ENCODE peak calls at places on chromosomes 4 and X, in eight cellular contexts. One of them, this sample, is unnamed.

GRCh38 chrX:270848-271367 is 10.3 kb upstream of the PLCXD1 start:
- DNase-seq in lower lobe of right lung: peak
- DNase-seq in pancreas: no peak
- DNase-seq in colonic mucosa: no peak
- DNase-seq in A549: no peak
- DNase-seq in tibial artery: peak
- DNase-seq in HepG2: no peak
- DNase-seq in A673: no peak
- DNase-seq in this sample: no peak

GRCh38 chr4:66639361-66639760 is 905.9 kb downstream of the CENPC start:
- DNase-seq in HepG2: no peak
- DNase-seq in tibial artery: no peak
- DNase-seq in pancreas: no peak
- DNase-seq in colonic mucosa: no peak
- DNase-seq in A673: peak
- DNase-seq in A549: no peak
- DNase-seq in lower lobe of right lung: no peak
- DNase-seq in this sample: no peak

GRCh38 chrX:73962948-73963347 is 341.0 kb upstream of the ZCCHC13 start:
- DNase-seq in A549: no peak
- DNase-seq in pancreas: no peak
- DNase-seq in colonic mucosa: no peak
- DNase-seq in HepG2: no peak
- DNase-seq in lower lobe of right lung: no peak
- DNase-seq in tibial artery: no peak
- DNase-seq in A673: no peak
- DNase-seq in this sample: no peak

GRCh38 chr4:184810720-184811119 is 15.0 kb downstream of the ACSL1 start:
- DNase-seq in colonic mucosa: no peak
- DNase-seq in tibial artery: no peak
- DNase-seq in pancreas: no peak
- DNase-seq in HepG2: no peak
- DNase-seq in A673: no peak
- DNase-seq in lower lobe of right lung: peak
- DNase-seq in A549: no peak
- DNase-seq in this sample: no peak

GRCh38 chr4:89307446-89308160 is at the start of gene GPRIN3:
- DNase-seq in A549: peak
- DNase-seq in tibial artery: peak
- DNase-seq in lower lobe of right lung: peak
- DNase-seq in pancreas: peak
- DNase-seq in A673: peak
- DNase-seq in colonic mucosa: peak
- DNase-seq in HepG2: no peak
- DNase-seq in this sample: no peak

GRCh38 chrX:40006025-40007017 is 91.4 kb downstream of the BCOR start:
- DNase-seq in lower lobe of right lung: peak
- DNase-seq in colonic mucosa: peak
- DNase-seq in HepG2: no peak
- DNase-seq in A673: no peak
- DNase-seq in pancreas: peak
- DNase-seq in tibial artery: no peak
- DNase-seq in A549: no peak
- DNase-seq in this sample: no peak

GRCh38 chrX:123731258-123731986 is 1.4 kb downstream of the THOC2 start:
- DNase-seq in A549: no peak
- DNase-seq in lower lobe of right lung: peak
- DNase-seq in colonic mucosa: peak
- DNase-seq in pancreas: no peak
- DNase-seq in tibial artery: no peak
- DNase-seq in A673: peak
- DNase-seq in HepG2: no peak
- DNase-seq in this sample: no peak

GRCh38 chrX:132257116-132257515 is 37.9 kb upstream of the RAP2C start:
- DNase-seq in A549: no peak
- DNase-seq in tibial artery: no peak
- DNase-seq in A673: no peak
- DNase-seq in lower lobe of right lung: no peak
- DNase-seq in HepG2: no peak
- DNase-seq in pancreas: no peak
- DNase-seq in colonic mucosa: no peak
- DNase-seq in this sample: no peak

GRCh38 chr4:166165829-166166420 is 292.9 kb downstream of the TLL1 start:
- DNase-seq in tibial artery: no peak
- DNase-seq in A549: peak
- DNase-seq in HepG2: peak
- DNase-seq in pancreas: peak
- DNase-seq in lower lobe of right lung: no peak
- DNase-seq in A673: peak
- DNase-seq in colonic mucosa: peak
- DNase-seq in this sample: no peak

GRCh38 chr4:6206771-6207290 is 6.5 kb upstream of the JAKMIP1 start:
- DNase-seq in A673: no peak
- DNase-seq in tibial artery: peak
- DNase-seq in lower lobe of right lung: no peak
- DNase-seq in pancreas: peak
- DNase-seq in HepG2: no peak
- DNase-seq in A549: no peak
- DNase-seq in colonic mucosa: no peak
- DNase-seq in this sample: peak

GRCh38 chr4:48237996-48238645 is 31.5 kb downstream of the TEC start:
- DNase-seq in colonic mucosa: no peak
- DNase-seq in tibial artery: no peak
- DNase-seq in lower lobe of right lung: no peak
- DNase-seq in HepG2: no peak
- DNase-seq in A673: peak
- DNase-seq in A549: peak
- DNase-seq in pancreas: no peak
- DNase-seq in this sample: no peak

GRCh38 chrX:106726485-106727437 is at the start of gene RNF128:
- DNase-seq in A673: peak
- DNase-seq in colonic mucosa: peak
- DNase-seq in pancreas: peak
- DNase-seq in lower lobe of right lung: peak
- DNase-seq in A549: peak
- DNase-seq in tibial artery: no peak
- DNase-seq in HepG2: peak
- DNase-seq in this sample: no peak

GRCh38 chr4:60368986-60369385 is 831.1 kb upstream of the ADGRL3 start:
- DNase-seq in HepG2: no peak
- DNase-seq in tibial artery: no peak
- DNase-seq in pancreas: no peak
- DNase-seq in A673: no peak
- DNase-seq in A549: no peak
- DNase-seq in lower lobe of right lung: no peak
- DNase-seq in colonic mucosa: no peak
- DNase-seq in this sample: no peak

GRCh38 chr4:385934-386707 is 48.5 kb downstream of the ZNF141 start:
- DNase-seq in pancreas: no peak
- DNase-seq in colonic mucosa: no peak
- DNase-seq in HepG2: no peak
- DNase-seq in lower lobe of right lung: no peak
- DNase-seq in A673: no peak
- DNase-seq in A549: no peak
- DNase-seq in tibial artery: no peak
- DNase-seq in this sample: no peak

GRCh38 chrX:150361777-150362351 is 1.3 kb upstream of the MAMLD1 start:
- DNase-seq in HepG2: no peak
- DNase-seq in pancreas: peak
- DNase-seq in tibial artery: no peak
- DNase-seq in A549: peak
- DNase-seq in colonic mucosa: no peak
- DNase-seq in A673: no peak
- DNase-seq in lower lobe of right lung: peak
- DNase-seq in this sample: peak

GRCh38 chr4:174058846-174059245 is 224.6 kb downstream of the FBXO8 start:
- DNase-seq in colonic mucosa: no peak
- DNase-seq in lower lobe of right lung: no peak
- DNase-seq in pancreas: no peak
- DNase-seq in A673: no peak
- DNase-seq in A549: no peak
- DNase-seq in HepG2: no peak
- DNase-seq in tibial artery: no peak
- DNase-seq in this sample: no peak

DNA sequence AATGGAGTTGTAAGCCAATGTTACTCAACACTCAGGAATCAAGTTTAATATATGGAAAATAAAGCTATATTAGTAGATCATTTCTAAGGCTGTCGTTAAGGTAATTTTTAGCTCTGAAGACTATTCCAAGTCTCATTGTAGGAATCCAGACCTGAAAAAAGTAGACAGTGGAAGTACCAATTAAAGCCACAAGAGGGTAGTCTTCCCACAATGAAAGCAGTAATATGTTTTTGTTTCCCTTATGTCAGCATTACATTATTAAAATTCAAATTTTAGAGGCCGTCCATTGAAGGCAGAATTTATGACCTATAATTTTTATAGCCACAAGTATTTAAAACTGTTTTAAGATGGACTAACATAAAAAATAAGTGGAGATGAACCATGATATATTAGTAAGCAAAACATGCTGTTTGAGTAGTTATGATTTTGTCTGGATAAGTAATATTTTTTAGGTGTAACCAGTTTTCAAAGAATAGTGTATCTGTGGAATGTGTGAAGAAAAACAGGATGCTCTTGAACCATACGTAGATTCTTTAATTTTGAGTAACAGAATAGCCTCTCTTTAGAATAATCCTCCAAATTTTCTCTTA is 372.6 kb upstream of the TECRL start:
- DNase-seq in A673: peak
- DNase-seq in colonic mucosa: no peak
- DNase-seq in tibial artery: no peak
- DNase-seq in HepG2: peak
- DNase-seq in pancreas: no peak
- DNase-seq in lower lobe of right lung: no peak
- DNase-seq in A549: peak
- DNase-seq in this sample: no peak
- H3K27ac ChIP-seq in A673: no peak
- H3K27ac ChIP-seq in colonic mucosa: no peak
- H3K27ac ChIP-seq in tibial artery: no peak
- H3K27ac ChIP-seq in HepG2: no peak
- H3K27ac ChIP-seq in pancreas: no peak
- H3K27ac ChIP-seq in lower lobe of right lung: no peak
- H3K27ac ChIP-seq in A549: no peak
- H3K27ac ChIP-seq in this sample: no peak

DNA sequence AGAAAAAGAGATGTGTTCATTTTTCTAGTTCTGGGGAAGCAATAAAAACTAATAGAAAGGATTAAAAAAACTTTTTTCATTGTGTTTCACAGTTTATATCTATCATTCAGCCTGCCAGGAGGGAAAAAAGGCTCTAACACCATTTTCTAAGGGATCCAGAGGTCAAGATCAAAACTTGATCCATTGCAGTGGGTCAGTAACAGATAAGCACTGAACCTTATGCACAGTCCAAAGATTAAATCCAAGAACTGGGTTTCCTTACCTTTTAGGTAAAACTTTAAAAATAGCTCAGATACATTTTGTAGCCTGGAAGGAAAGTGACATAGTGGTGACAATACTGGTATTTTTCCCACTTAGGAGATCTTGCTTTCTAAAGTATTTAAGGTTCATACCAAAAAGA is 12.7 kb downstream of the MTTP start:
- DNase-seq in HepG2: no peak
- DNase-seq in lower lobe of right lung: no peak
- DNase-seq in A549: no peak
- DNase-seq in pancreas: no peak
- DNase-seq in colonic mucosa: no peak
- DNase-seq in A673: no peak
- DNase-seq in tibial artery: no peak
- DNase-seq in this sample: no peak
- TF ChIP-seq CTCF in HepG2: no peak
- TF ChIP-seq CTCF in lower lobe of right lung: no peak
- TF ChIP-seq CTCF in A549: no peak
- TF ChIP-seq CTCF in pancreas: no peak
- TF ChIP-seq CTCF in colonic mucosa: no peak
- TF ChIP-seq CTCF in A673: no peak
- TF ChIP-seq CTCF in tibial artery: no peak
- TF ChIP-seq CTCF in this sample: no peak

DNA sequence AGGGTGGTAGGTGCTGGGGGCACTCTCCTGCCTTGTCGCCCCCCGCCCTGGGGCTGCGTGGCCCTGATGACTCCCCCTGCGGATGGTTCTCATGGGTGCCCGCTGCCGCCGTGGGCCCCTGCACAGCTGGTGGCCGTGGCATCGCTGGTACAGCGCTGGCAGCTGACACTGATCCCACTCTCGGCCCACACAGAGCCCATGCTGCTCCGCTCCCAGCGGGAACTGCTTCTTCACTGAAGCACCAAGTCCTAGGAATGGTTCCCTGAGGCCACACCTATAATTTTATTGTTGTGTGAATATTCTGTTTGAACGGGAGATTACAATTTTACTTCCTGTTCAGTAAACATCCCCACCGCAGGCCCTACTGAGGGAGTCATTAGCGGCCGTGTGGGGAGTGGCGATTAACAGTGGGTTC is 138.6 kb upstream of the NKX1-1 start:
- DNase-seq in colonic mucosa: peak
- DNase-seq in lower lobe of right lung: no peak
- DNase-seq in tibial artery: no peak
- DNase-seq in A673: peak
- DNase-seq in pancreas: no peak
- DNase-seq in A549: peak
- DNase-seq in HepG2: no peak
- DNase-seq in this sample: no peak
- H3K27ac ChIP-seq in colonic mucosa: peak
- H3K27ac ChIP-seq in lower lobe of right lung: peak
- H3K27ac ChIP-seq in tibial artery: no peak
- H3K27ac ChIP-seq in A673: no peak
- H3K27ac ChIP-seq in pancreas: no peak
- H3K27ac ChIP-seq in A549: peak
- H3K27ac ChIP-seq in HepG2: no peak
- H3K27ac ChIP-seq in this sample: no peak

DNA sequence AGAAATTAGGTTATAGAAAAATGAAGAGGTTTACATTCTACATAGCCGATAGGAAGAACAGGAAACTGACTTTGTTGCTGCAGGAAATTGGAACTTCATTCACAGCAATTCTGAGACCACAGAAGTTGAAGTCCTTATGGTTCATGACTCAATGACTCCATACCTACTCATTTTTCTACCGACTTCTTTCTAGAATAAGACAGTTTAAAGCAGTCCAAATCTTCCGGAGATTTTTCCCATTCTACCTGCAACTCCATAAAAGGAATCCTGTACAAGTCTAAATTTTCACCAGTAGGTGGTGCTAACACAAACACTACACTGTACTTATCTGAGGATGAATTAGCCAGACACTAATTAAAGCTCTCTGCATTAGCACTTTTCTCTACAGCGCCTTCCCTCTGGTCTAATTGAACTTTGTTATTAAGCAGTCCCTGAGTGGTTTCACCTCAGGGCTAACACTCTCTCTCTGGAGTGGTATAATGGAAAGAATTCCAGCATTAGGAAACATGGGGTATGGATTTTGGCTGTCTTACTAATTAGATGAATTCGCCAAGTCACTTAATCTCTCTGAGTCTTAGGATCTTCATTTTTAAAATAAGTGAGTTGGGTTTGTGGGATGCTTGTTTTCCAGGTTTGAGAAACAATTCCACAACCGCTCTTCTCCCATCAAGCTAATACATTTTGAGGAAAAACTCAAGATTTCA is 167.9 kb downstream of the SMIM20 start:
- DNase-seq in lower lobe of right lung: no peak
- DNase-seq in pancreas: no peak
- DNase-seq in tibial artery: no peak
- DNase-seq in A549: peak
- DNase-seq in colonic mucosa: no peak
- DNase-seq in A673: peak
- DNase-seq in HepG2: peak
- DNase-seq in this sample: no peak
- TF ChIP-seq CTCF in lower lobe of right lung: peak
- TF ChIP-seq CTCF in pancreas: peak
- TF ChIP-seq CTCF in tibial artery: peak
- TF ChIP-seq CTCF in A549: peak
- TF ChIP-seq CTCF in colonic mucosa: peak
- TF ChIP-seq CTCF in A673: peak
- TF ChIP-seq CTCF in HepG2: peak
- TF ChIP-seq CTCF in this sample: peak

GRCh38 chr4:128390475-128390996 is 102.9 kb upstream of the PGRMC2 start:
- DNase-seq in lower lobe of right lung: no peak
- DNase-seq in tibial artery: no peak
- DNase-seq in pancreas: no peak
- DNase-seq in HepG2: no peak
- DNase-seq in A673: no peak
- DNase-seq in colonic mucosa: no peak
- DNase-seq in A549: no peak
- DNase-seq in this sample: no peak
- H3K27ac ChIP-seq in lower lobe of right lung: no peak
- H3K27ac ChIP-seq in tibial artery: no peak
- H3K27ac ChIP-seq in pancreas: no peak
- H3K27ac ChIP-seq in HepG2: no peak
- H3K27ac ChIP-seq in A673: no peak
- H3K27ac ChIP-seq in colonic mucosa: no peak
- H3K27ac ChIP-seq in A549: peak
- H3K27ac ChIP-seq in this sample: no peak

This sample was measured in coronary artery.